ENCODE peak calls at places on chromosomes 11 and 22, in six cellular contexts. R is K562, D is SK-N-SH, W is GM12878, Z is endothelial cell of umbilical vein, J is H1. L is an unnamed sample.

GRCh38 chr22:38844661-38845367 is 986 bp upstream of the NPTXR start:
- DNase-seq in W (no peak), J (no peak), D (no peak), Z (no peak), R (no peak), L (no peak)

GRCh38 chr11:4926607-4927006 is 2.5 kb upstream of the OR51G1 start:
- DNase-seq in Z (no peak), D (no peak), W (no peak), J (no peak), R (no peak), L (no peak)

GRCh38 chr11:17540807-17541206 is 3.4 kb downstream of the USH1C start:
- DNase-seq in R (no peak), Z (no peak), D (no peak), J (no peak), W (no peak), L (no peak)

GRCh38 chr11:7512525-7513209 is 1.1 kb upstream of the PPFIBP2 start:
- DNase-seq in J (no peak), Z (peak; percentile 7), W (no peak), D (no peak), R (no peak), L (no peak)

GRCh38 chr11:44823006-44823405 is 96.2 kb downstream of the TSPAN18 start:
- DNase-seq in D (no peak), Z (no peak), R (peak; percentile 53), J (peak; percentile 57), W (no peak), L (no peak)

GRCh38 chr22:48993655-48994054 is 834.0 kb downstream of the BRD1 start:
- DNase-seq in D (no peak), J (no peak), R (no peak), W (no peak), Z (no peak), L (no peak)

GRCh38 chr11:78399136-78399535 is 18.5 kb downstream of the GAB2 start:
- DNase-seq in W (no peak), R (no peak), J (no peak), Z (no peak), D (no peak), L (no peak)

GRCh38 chr11:35786188-35786587 is 123.6 kb downstream of the TRIM44 start:
- DNase-seq in R (no peak), D (no peak), J (no peak), Z (peak; percentile 65), W (no peak), L (no peak)

GRCh38 chr11:47220401-47220821 is 5.6 kb downstream of the DDB2 start:
- DNase-seq in R (peak; percentile 2), J (no peak), D (no peak), W (no peak), Z (peak; percentile 90), L (no peak)

GRCh38 chr11:2202071-2202899 is 30.7 kb upstream of the TH start:
- DNase-seq in R (peak; percentile 36), J (no peak), W (no peak), Z (no peak), D (peak; percentile 19), L (no peak)

GRCh38 chr11:83971063-83971462 is 684.9 kb upstream of the CCDC90B start:
- DNase-seq in D (no peak), J (no peak), W (peak; percentile 11), Z (no peak), R (no peak), L (no peak)

GRCh38 chr11:7486731-7487130 is 1.4 kb downstream of the OLFML1 start:
- DNase-seq in W (no peak), D (no peak), Z (no peak), J (no peak), R (no peak), L (no peak)

GRCh38 chr11:72553748-72554147 is 119.4 kb upstream of the CLPB start:
- DNase-seq in W (no peak), R (peak; percentile 35), D (no peak), J (peak; percentile 74), Z (no peak), L (no peak)

GRCh38 chr11:94010136-94010535 is 11.0 kb upstream of the HEPHL1 start:
- DNase-seq in Z (no peak), R (no peak), J (no peak), W (no peak), D (no peak), L (no peak)
- H3K9ac ChIP-seq in Z (no peak overlapping the region), R (no peak overlapping the region), J (no peak overlapping the region), W (no peak overlapping the region), D (no peak overlapping the region), L (no peak overlapping the region)

GRCh38 chr11:77206264-77207018 is 78.4 kb downstream of the MYO7A start:
- DNase-seq in J (no peak), R (no peak), W (no peak), Z (no peak), D (peak; percentile 11), L (no peak)
- H3K27ac ChIP-seq in J (no peak overlapping the region), R (no peak overlapping the region), W (no peak overlapping the region), Z (no peak overlapping the region), D (no peak overlapping the region), L (no peak overlapping the region)

GRCh38 chr11:12503886-12504285 is 126.5 kb downstream of the PARVA start:
- DNase-seq in R (no peak), Z (no peak), J (peak; percentile 34), W (no peak), D (no peak), L (no peak)
- TF ChIP-seq MAX in R (no peak), Z (no peak), J (no peak), W (no peak), D (no peak), L (no peak)

GRCh38 chr22:17772249-17772962 is 1.9 kb downstream of the BID start:
- DNase-seq in R (no peak), Z (no peak), D (peak; percentile 87), W (no peak), J (no peak), L (no peak)
- H3K9ac ChIP-seq in R (no peak overlapping the region), Z (no peak overlapping the region), D (no peak overlapping the region), W (peak overlapping the region; percentile 84), J (no peak overlapping the region), L (no peak overlapping the region)

DNA sequence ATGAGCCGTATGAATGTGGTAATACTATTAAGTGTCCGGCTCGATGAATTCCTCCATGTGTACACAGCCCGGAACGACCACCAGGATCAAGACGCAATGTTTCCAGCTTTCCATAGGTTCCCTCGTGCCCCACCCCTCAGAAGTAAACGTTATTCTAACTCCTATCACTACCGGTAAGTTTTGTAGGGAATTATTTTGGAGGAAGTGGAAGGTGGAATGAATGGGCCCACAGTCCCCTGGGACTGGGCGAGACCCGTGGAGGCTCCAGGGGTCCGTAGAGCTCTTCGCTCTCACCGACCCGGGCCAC is 720 bp upstream of the FAR1 start:
- DNase-seq in R (no peak), W (no peak), D (no peak), J (no peak), Z (no peak), L (no peak)
- H3K27ac ChIP-seq in R (peak overlapping the region; percentile 65), W (peak overlapping the region; percentile 72), D (peak overlapping the region; percentile 34), J (peak overlapping the region; percentile 56), Z (peak overlapping the region; percentile 81), L (peak overlapping the region; percentile 62)

GRCh38 chr11:117986981-117987495 is 844 bp downstream of the IL10RA start:
- DNase-seq in R (no peak), D (no peak), W (peak; percentile 92), Z (no peak), J (no peak), L (no peak)
- TF ChIP-seq MAX in R (no peak), D (no peak), W (no peak), Z (no peak), J (no peak), L (no peak)